ENCODE peak calls at places on chromosomes 3 and 15, in five cellular contexts. One of them, this sample, is unnamed.

GRCh38 chr3:39251576-39251975 is 28.3 kb downstream of the CX3CR1 start:
- DNase-seq in H1: no peak
- DNase-seq in GM12878: no peak
- DNase-seq in HepG2: no peak
- DNase-seq in K562: no peak
- DNase-seq in this sample: no peak

GRCh38 chr3:85567074-85567676 is 608.4 kb downstream of the CADM2 start:
- DNase-seq in K562: peak
- DNase-seq in H1: peak
- DNase-seq in GM12878: no peak
- DNase-seq in HepG2: peak
- DNase-seq in this sample: no peak

GRCh38 chr15:70171224-70171886 is 73.6 kb upstream of the TLE3 start:
- DNase-seq in H1: no peak
- DNase-seq in K562: peak
- DNase-seq in HepG2: no peak
- DNase-seq in GM12878: no peak
- DNase-seq in this sample: no peak

GRCh38 chr3:61158152-61158551 is 93.1 kb downstream of the FHIT start:
- DNase-seq in H1: no peak
- DNase-seq in HepG2: no peak
- DNase-seq in K562: no peak
- DNase-seq in GM12878: no peak
- DNase-seq in this sample: no peak

GRCh38 chr3:152320201-152320617 is 51.5 kb downstream of the MBNL1 start:
- DNase-seq in H1: no peak
- DNase-seq in HepG2: no peak
- DNase-seq in GM12878: no peak
- DNase-seq in K562: peak
- DNase-seq in this sample: no peak

GRCh38 chr3:45064512-45065372 is 38.6 kb downstream of the CLEC3B start:
- DNase-seq in HepG2: no peak
- DNase-seq in K562: peak
- DNase-seq in GM12878: no peak
- DNase-seq in H1: no peak
- DNase-seq in this sample: peak

GRCh38 chr3:172042136-172042535 is 2.8 kb downstream of the FNDC3B start:
- DNase-seq in K562: no peak
- DNase-seq in HepG2: no peak
- DNase-seq in GM12878: no peak
- DNase-seq in H1: no peak
- DNase-seq in this sample: no peak

GRCh38 chr3:118128886-118129285 is 905.8 kb downstream of the IGSF11 start:
- DNase-seq in H1: no peak
- DNase-seq in K562: no peak
- DNase-seq in HepG2: no peak
- DNase-seq in GM12878: no peak
- DNase-seq in this sample: no peak

GRCh38 chr3:15361494-15362214 is 29.3 kb upstream of the SH3BP5 start:
- DNase-seq in HepG2: no peak
- DNase-seq in GM12878: peak
- DNase-seq in K562: no peak
- DNase-seq in H1: no peak
- DNase-seq in this sample: no peak

GRCh38 chr15:89416339-89417183 is 79.8 kb downstream of the RHCG start:
- DNase-seq in GM12878: no peak
- DNase-seq in H1: peak
- DNase-seq in HepG2: peak
- DNase-seq in K562: peak
- DNase-seq in this sample: peak

GRCh38 chr15:89423981-89424380 is 72.4 kb downstream of the RHCG start:
- DNase-seq in HepG2: no peak
- DNase-seq in H1: no peak
- DNase-seq in K562: peak
- DNase-seq in GM12878: no peak
- DNase-seq in this sample: no peak

GRCh38 chr15:89421219-89421618 is 75.2 kb downstream of the RHCG start:
- DNase-seq in HepG2: no peak
- DNase-seq in GM12878: no peak
- DNase-seq in K562: no peak
- DNase-seq in H1: no peak
- DNase-seq in this sample: no peak

GRCh38 chr15:89417206-89417725 is 79.1 kb downstream of the RHCG start:
- DNase-seq in H1: no peak
- DNase-seq in HepG2: no peak
- DNase-seq in GM12878: no peak
- DNase-seq in K562: no peak
- DNase-seq in this sample: no peak

DNA sequence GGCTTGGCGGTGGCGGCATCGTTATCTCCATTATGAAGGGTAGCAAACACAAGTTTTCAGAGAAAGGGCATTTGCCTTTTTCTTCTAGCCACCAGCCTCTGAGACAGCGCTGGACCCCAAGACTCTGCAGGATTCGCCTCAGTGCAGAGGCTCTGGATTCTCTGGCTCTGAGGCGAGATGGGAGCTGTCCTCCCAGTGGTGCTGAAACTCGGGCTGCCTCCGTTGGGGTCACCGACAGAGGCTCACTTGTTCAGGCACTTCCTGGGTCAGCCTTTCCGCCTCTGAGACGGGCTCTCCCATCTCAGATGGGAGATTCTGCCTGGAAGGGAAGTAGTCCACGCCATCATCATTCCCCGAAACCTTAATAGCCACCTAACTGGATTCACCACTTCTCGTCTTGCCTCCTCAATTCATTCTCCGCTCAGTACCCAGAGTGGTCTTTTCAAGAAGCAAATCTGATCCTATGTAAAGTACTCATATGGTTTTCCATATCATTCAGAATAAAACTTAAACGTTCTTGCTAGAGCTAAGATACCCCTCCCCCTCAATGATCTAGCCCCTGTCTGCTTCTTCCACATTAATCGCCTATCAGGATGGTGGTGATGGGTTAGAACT is 76.9 kb downstream of the RHCG start:
- DNase-seq in K562: peak
- DNase-seq in GM12878: no peak
- DNase-seq in HepG2: peak
- DNase-seq in H1: peak
- DNase-seq in this sample: no peak
- TF ChIP-seq EZH2 in K562: no peak
- TF ChIP-seq EZH2 in GM12878: no peak
- TF ChIP-seq EZH2 in HepG2: no peak
- TF ChIP-seq EZH2 in H1: no peak
- TF ChIP-seq EZH2 in this sample: no peak

DNA sequence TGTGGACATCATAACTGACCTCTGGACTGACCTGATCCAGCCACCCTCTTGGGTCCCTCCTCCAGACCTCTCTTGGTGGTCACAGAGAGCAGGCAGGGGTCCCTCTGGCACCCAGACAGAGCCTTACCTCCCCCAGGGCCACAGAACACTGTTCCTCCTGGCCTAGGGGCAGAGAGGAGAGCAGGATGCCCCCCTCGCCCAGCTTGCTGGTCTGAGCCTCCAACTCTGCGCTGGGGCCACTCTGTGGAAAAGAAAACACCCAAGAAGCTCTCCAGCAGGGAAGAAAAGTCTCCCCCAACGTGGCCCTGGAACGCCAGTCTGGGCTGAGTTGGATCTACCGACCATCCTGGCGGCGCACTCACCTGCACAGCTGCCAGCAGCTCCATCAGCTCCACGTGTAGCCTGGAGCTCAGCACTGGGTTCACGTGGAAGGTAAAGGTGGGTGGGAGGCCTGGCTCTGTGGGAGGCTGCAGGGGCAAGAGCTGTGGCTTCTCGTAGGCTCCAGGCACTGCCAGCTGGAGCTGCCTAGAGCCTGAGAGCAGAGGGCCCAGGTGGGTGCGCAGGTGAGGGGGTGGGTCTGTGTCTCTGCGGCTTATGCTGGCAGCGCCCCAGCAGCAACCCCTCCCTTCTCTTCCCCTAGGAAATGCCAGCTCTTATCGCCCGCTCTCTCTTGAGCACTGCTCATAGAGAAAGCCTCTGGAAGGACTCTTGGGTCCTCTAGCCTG is 6.0 kb downstream of the PLA2G4F start:
- DNase-seq in H1: no peak
- DNase-seq in HepG2: no peak
- DNase-seq in GM12878: no peak
- DNase-seq in K562: no peak
- DNase-seq in this sample: no peak
- TF ChIP-seq SIN3A in H1: no peak
- TF ChIP-seq SIN3A in HepG2: no peak
- TF ChIP-seq SIN3A in GM12878: no peak
- TF ChIP-seq SIN3A in K562: no peak
- TF ChIP-seq SIN3A in this sample: no peak

GRCh38 chr3:147415337-147415736 is 6.2 kb downstream of the ZIC1 start:
- DNase-seq in GM12878: no peak
- DNase-seq in HepG2: no peak
- DNase-seq in H1: peak
- DNase-seq in K562: no peak
- DNase-seq in this sample: no peak
- TF ChIP-seq EZH2 in GM12878: no peak
- TF ChIP-seq EZH2 in HepG2: no peak
- TF ChIP-seq EZH2 in H1: no peak
- TF ChIP-seq EZH2 in K562: no peak
- TF ChIP-seq EZH2 in this sample: no peak

GRCh38 chr3:159782724-159783421 is 205.8 kb upstream of the IL12A start:
- DNase-seq in GM12878: no peak
- DNase-seq in K562: no peak
- DNase-seq in HepG2: peak
- DNase-seq in H1: no peak
- DNase-seq in this sample: no peak

GRCh38 chr3:159781867-159782266 is 206.8 kb upstream of the IL12A start:
- DNase-seq in HepG2: no peak
- DNase-seq in H1: no peak
- DNase-seq in K562: no peak
- DNase-seq in GM12878: no peak
- DNase-seq in this sample: no peak

GRCh38 chr3:159786489-159787181 is 202.0 kb upstream of the IL12A start:
- DNase-seq in GM12878: no peak
- DNase-seq in K562: no peak
- DNase-seq in HepG2: no peak
- DNase-seq in H1: no peak
- DNase-seq in this sample: no peak

GRCh38 chr3:159785276-159785675 is 203.4 kb upstream of the IL12A start:
- DNase-seq in K562: no peak
- DNase-seq in HepG2: peak
- DNase-seq in H1: no peak
- DNase-seq in GM12878: no peak
- DNase-seq in this sample: no peak

GRCh38 chr3:159783780-159784747 is 204.6 kb upstream of the IL12A start:
- DNase-seq in GM12878: peak
- DNase-seq in HepG2: no peak
- DNase-seq in H1: no peak
- DNase-seq in K562: no peak
- DNase-seq in this sample: no peak
- TF ChIP-seq SIN3A in GM12878: no peak
- TF ChIP-seq SIN3A in HepG2: no peak
- TF ChIP-seq SIN3A in H1: no peak
- TF ChIP-seq SIN3A in K562: no peak
- TF ChIP-seq SIN3A in this sample: no peak

DNA sequence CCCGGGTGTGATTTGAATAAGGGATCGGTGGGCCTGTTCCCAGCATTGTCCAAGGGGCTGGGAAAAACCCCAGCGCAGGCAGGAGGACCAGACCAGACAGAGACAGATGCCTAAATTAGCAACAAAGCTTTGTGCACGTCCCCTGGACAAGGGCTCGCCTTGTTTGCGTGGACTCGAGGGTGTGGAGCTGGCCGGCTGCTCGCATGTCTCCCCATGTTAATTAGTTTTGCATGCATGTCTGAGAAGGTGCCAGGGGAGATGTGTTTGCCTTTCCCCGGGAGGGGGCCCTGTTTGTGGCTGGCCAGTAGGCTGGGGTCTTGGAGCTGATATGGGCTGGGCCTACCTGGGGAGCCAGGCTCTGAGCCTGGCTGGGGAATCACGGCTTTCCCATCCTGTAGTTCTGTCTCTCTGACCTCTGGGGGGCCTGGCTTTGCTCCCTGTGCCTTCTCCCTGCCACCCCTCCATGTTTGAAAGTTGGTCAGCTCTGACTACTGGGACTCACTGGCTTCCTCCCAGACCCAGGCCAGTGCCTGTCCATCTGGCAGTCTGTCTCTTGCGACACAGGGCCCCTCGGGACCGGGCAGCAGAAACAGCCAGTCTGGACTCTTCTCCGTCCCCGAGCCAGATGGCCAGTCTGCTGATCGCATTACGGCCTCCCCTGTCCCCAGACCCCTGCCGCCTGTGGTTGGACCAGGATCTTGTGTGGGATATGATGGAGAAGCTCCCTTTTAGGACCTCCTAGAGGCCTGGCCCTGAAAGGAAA is 55.4 kb upstream of the POLG start:
- DNase-seq in HepG2: no peak
- DNase-seq in H1: no peak
- DNase-seq in GM12878: no peak
- DNase-seq in K562: no peak
- DNase-seq in this sample: no peak
- TF ChIP-seq EZH2 in HepG2: no peak
- TF ChIP-seq EZH2 in H1: no peak
- TF ChIP-seq EZH2 in GM12878: no peak
- TF ChIP-seq EZH2 in K562: no peak
- TF ChIP-seq EZH2 in this sample: no peak

GRCh38 chr3:66648975-66649374 is 148.2 kb upstream of the LRIG1 start:
- DNase-seq in GM12878: no peak
- DNase-seq in HepG2: no peak
- DNase-seq in H1: no peak
- DNase-seq in K562: no peak
- DNase-seq in this sample: no peak
- TF ChIP-seq SIN3A in GM12878: no peak
- TF ChIP-seq SIN3A in HepG2: no peak
- TF ChIP-seq SIN3A in H1: no peak
- TF ChIP-seq SIN3A in K562: no peak
- TF ChIP-seq SIN3A in this sample: no peak

GRCh38 chr15:80779658-80780415 is 667 bp downstream of the CEMIP start:
- DNase-seq in HepG2: peak
- DNase-seq in H1: peak
- DNase-seq in K562: no peak
- DNase-seq in GM12878: no peak
- DNase-seq in this sample: no peak
- TF ChIP-seq EZH2 in HepG2: no peak
- TF ChIP-seq EZH2 in H1: peak
- TF ChIP-seq EZH2 in K562: no peak
- TF ChIP-seq EZH2 in GM12878: no peak
- TF ChIP-seq EZH2 in this sample: no peak

GRCh38 chr3:22495241-22495640 is 707.9 kb upstream of the UBE2E2 start:
- DNase-seq in HepG2: no peak
- DNase-seq in H1: no peak
- DNase-seq in GM12878: no peak
- DNase-seq in K562: no peak
- DNase-seq in this sample: no peak
- TF ChIP-seq SIN3A in HepG2: no peak
- TF ChIP-seq SIN3A in H1: no peak
- TF ChIP-seq SIN3A in GM12878: no peak
- TF ChIP-seq SIN3A in K562: no peak
- TF ChIP-seq SIN3A in this sample: no peak

This sample was measured in HCT116.